ENCODE peak calls at places on chromosome 6, in five cellular contexts. J is ACHN; U is GDM1; C is stimulated activated CD4-positive, alpha-beta T cell treated with anti-CD3 and anti-CD28 coated beads, Interleukin-4, amount 100 ng/mL, for 1 hour; K is non-pigmented ciliary epithelial cell. L is an unnamed sample.

GRCh38 chr6:157634566-157634965 is 188.5 kb upstream of the SNX9 start:
- DNase-seq in J (no peak), U (no peak), C (no peak), K (no peak), L (peak)

GRCh38 chr6:12504325-12504966 is 212.1 kb upstream of the PHACTR1 start:
- DNase-seq in K (no peak), C (no peak), J (peak), U (peak), L (no peak)

GRCh38 chr6:170085475-170086401 is 205.1 kb downstream of the DLL1 start:
- DNase-seq in U (no peak), C (no peak), J (no peak), K (no peak), L (no peak)

GRCh38 chr6:39416026-39416425 is 93.5 kb upstream of the KCNK16 start:
- DNase-seq in J (no peak), K (no peak), C (no peak), U (no peak), L (no peak)

GRCh38 chr6:36769676-36770499 is 69.4 kb downstream of the CPNE5 start:
- DNase-seq in U (no peak), J (peak), C (no peak), K (no peak), L (no peak)

GRCh38 chr6:11972806-11973205 is 39.3 kb upstream of the HIVEP1 start:
- DNase-seq in J (no peak), K (no peak), U (no peak), C (no peak), L (no peak)

GRCh38 chr6:15485875-15486274 is 177.0 kb downstream of the DTNBP1 start:
- DNase-seq in K (no peak), J (no peak), U (no peak), C (no peak), L (no peak)

GRCh38 chr6:15922510-15923307 is 206.2 kb upstream of the MYLIP start:
- DNase-seq in J (no peak), K (peak), U (peak), C (no peak), L (no peak)

GRCh38 chr6:116144590-116144989 is 18.7 kb upstream of the COL10A1 start:
- DNase-seq in J (peak), C (no peak), K (peak), U (no peak), L (no peak)

GRCh38 chr6:117463762-117464665 is 18.5 kb upstream of the DCBLD1 start:
- DNase-seq in U (no peak), C (no peak), J (peak), K (peak), L (no peak)

GRCh38 chr6:72649032-72649984 is 27.4 kb downstream of the KCNQ5 start:
- DNase-seq in J (peak), K (peak), U (no peak), C (no peak), L (no peak)

GRCh38 chr6:164085552-164086325 is 671.2 kb downstream of the QKI start:
- DNase-seq in K (no peak), J (no peak), C (no peak), U (no peak), L (peak)

GRCh38 chr6:122749451-122750050 is 30.0 kb upstream of the FABP7 start:
- DNase-seq in J (no peak), U (no peak), C (no peak), K (no peak), L (no peak)

GRCh38 chr6:71489736-71490135 is 201.1 kb downstream of the OGFRL1 start:
- DNase-seq in U (no peak), K (peak), C (no peak), J (peak), L (no peak)

GRCh38 chr6:25652007-25652515 is at the start of gene SCGN:
- DNase-seq in K (peak), C (peak), J (peak), U (no peak), L (no peak)